ENCODE peak calls at places on chromosome 17, in six cellular contexts. One of them, this sample, is unnamed.

GRCh38 chr17:62876063-62876462 is 67.9 kb upstream of the MARCHF10 start:
- DNase-seq in activated CD8-positive, alpha-beta T cell treated with anti-CD3 and anti-CD28 coated beads for 36 hours: no peak
- DNase-seq in mesendoderm: no peak
- DNase-seq in AG04449: no peak
- DNase-seq in NCI-H460: no peak
- DNase-seq in neural crest cell: no peak
- DNase-seq in this sample: no peak

GRCh38 chr17:65638221-65638940 is 76.9 kb upstream of the AXIN2 start:
- DNase-seq in NCI-H460: no peak
- DNase-seq in neural crest cell: no peak
- DNase-seq in mesendoderm: peak
- DNase-seq in activated CD8-positive, alpha-beta T cell treated with anti-CD3 and anti-CD28 coated beads for 36 hours: no peak
- DNase-seq in AG04449: no peak
- DNase-seq in this sample: no peak

GRCh38 chr17:51640108-51640622 is 379.8 kb downstream of the UTP18 start:
- DNase-seq in AG04449: no peak
- DNase-seq in mesendoderm: peak
- DNase-seq in activated CD8-positive, alpha-beta T cell treated with anti-CD3 and anti-CD28 coated beads for 36 hours: peak
- DNase-seq in neural crest cell: no peak
- DNase-seq in NCI-H460: peak
- DNase-seq in this sample: no peak

GRCh38 chr17:521168-521525 is 168.5 kb upstream of the RPH3AL start:
- DNase-seq in AG04449: no peak
- DNase-seq in activated CD8-positive, alpha-beta T cell treated with anti-CD3 and anti-CD28 coated beads for 36 hours: no peak
- DNase-seq in mesendoderm: no peak
- DNase-seq in NCI-H460: no peak
- DNase-seq in neural crest cell: no peak
- DNase-seq in this sample: no peak

GRCh38 chr17:7977805-7978204 is 24.6 kb upstream of the GUCY2D start:
- DNase-seq in neural crest cell: no peak
- DNase-seq in mesendoderm: no peak
- DNase-seq in NCI-H460: no peak
- DNase-seq in AG04449: no peak
- DNase-seq in activated CD8-positive, alpha-beta T cell treated with anti-CD3 and anti-CD28 coated beads for 36 hours: no peak
- DNase-seq in this sample: no peak

GRCh38 chr17:59845595-59846390 is 47.0 kb downstream of the TUBD1 start:
- DNase-seq in activated CD8-positive, alpha-beta T cell treated with anti-CD3 and anti-CD28 coated beads for 36 hours: peak
- DNase-seq in mesendoderm: peak
- DNase-seq in neural crest cell: no peak
- DNase-seq in NCI-H460: no peak
- DNase-seq in AG04449: no peak
- DNase-seq in this sample: peak

GRCh38 chr17:50781167-50781566 is 13.8 kb upstream of the ANKRD40CL start:
- DNase-seq in NCI-H460: no peak
- DNase-seq in mesendoderm: no peak
- DNase-seq in AG04449: no peak
- DNase-seq in activated CD8-positive, alpha-beta T cell treated with anti-CD3 and anti-CD28 coated beads for 36 hours: no peak
- DNase-seq in neural crest cell: no peak
- DNase-seq in this sample: no peak

GRCh38 chr17:50173335-50173941 is 7.6 kb downstream of the SGCA start:
- DNase-seq in AG04449: no peak
- DNase-seq in mesendoderm: peak
- DNase-seq in NCI-H460: no peak
- DNase-seq in activated CD8-positive, alpha-beta T cell treated with anti-CD3 and anti-CD28 coated beads for 36 hours: no peak
- DNase-seq in neural crest cell: no peak
- DNase-seq in this sample: no peak

GRCh38 chr17:924711-925480 is 54.7 kb downstream of the NXN start:
- DNase-seq in NCI-H460: no peak
- DNase-seq in AG04449: no peak
- DNase-seq in activated CD8-positive, alpha-beta T cell treated with anti-CD3 and anti-CD28 coated beads for 36 hours: no peak
- DNase-seq in mesendoderm: peak
- DNase-seq in neural crest cell: no peak
- DNase-seq in this sample: no peak

GRCh38 chr17:7207120-7208001 is 12.3 kb downstream of the DLG4 start:
- DNase-seq in neural crest cell: no peak
- DNase-seq in AG04449: no peak
- DNase-seq in activated CD8-positive, alpha-beta T cell treated with anti-CD3 and anti-CD28 coated beads for 36 hours: no peak
- DNase-seq in mesendoderm: no peak
- DNase-seq in NCI-H460: no peak
- DNase-seq in this sample: no peak

GRCh38 chr17:77898521-77899434 is 59.7 kb upstream of the TNRC6C start:
- DNase-seq in AG04449: no peak
- DNase-seq in mesendoderm: no peak
- DNase-seq in NCI-H460: no peak
- DNase-seq in activated CD8-positive, alpha-beta T cell treated with anti-CD3 and anti-CD28 coated beads for 36 hours: no peak
- DNase-seq in neural crest cell: no peak
- DNase-seq in this sample: no peak

GRCh38 chr17:40291311-40291710 is 3.6 kb downstream of the CDC6 start:
- DNase-seq in activated CD8-positive, alpha-beta T cell treated with anti-CD3 and anti-CD28 coated beads for 36 hours: no peak
- DNase-seq in mesendoderm: no peak
- DNase-seq in AG04449: no peak
- DNase-seq in NCI-H460: no peak
- DNase-seq in neural crest cell: no peak
- DNase-seq in this sample: no peak

GRCh38 chr17:17493249-17493985 is 2.8 kb downstream of the RASD1 start:
- DNase-seq in NCI-H460: no peak
- DNase-seq in activated CD8-positive, alpha-beta T cell treated with anti-CD3 and anti-CD28 coated beads for 36 hours: no peak
- DNase-seq in AG04449: no peak
- DNase-seq in neural crest cell: no peak
- DNase-seq in mesendoderm: peak
- DNase-seq in this sample: no peak

GRCh38 chr17:64315032-64315490 is 52.0 kb upstream of the TEX2 start:
- DNase-seq in NCI-H460: no peak
- DNase-seq in AG04449: no peak
- DNase-seq in mesendoderm: no peak
- DNase-seq in neural crest cell: no peak
- DNase-seq in activated CD8-positive, alpha-beta T cell treated with anti-CD3 and anti-CD28 coated beads for 36 hours: no peak
- DNase-seq in this sample: no peak

This sample was measured in HuH-7.5.